ENCODE peak calls at places on chromosome 19, in ten cellular contexts. Y is mammary epithelial cell; Q is fibroblast of lung; D is HEK293T; T is activated gamma-delta T cell treated with Interleukin-2 at 50 U/mL for 16 hours; B is non-pigmented ciliary epithelial cell; P is BJ; M is stimulated activated CD8-positive, alpha-beta memory T cell treated with anti-CD3 and anti-CD28 coated beads, Interleukin-2, amount 100 ng/mL, for 1 hour; O is stomach; H is RPMI8226. A is an unnamed sample.

GRCh38 chr19:4389511-4390016 is 10.8 kb downstream of the SH3GL1 start:
- DNase-seq in Y (no peak), Q (no peak), D (no peak), T (no peak), B (no peak), P (no peak), M (no peak), O (no peak), H (no peak), A (no peak)

GRCh38 chr19:14112051-14112808 is 5.3 kb downstream of the PRKACA start:
- DNase-seq in Y (no peak), Q (no peak), D (no peak), T (no peak), B (no peak), P (no peak), M (no peak), O (no peak), H (no peak), A (no peak)

GRCh38 chr19:6751189-6751588 is 11.7 kb downstream of the TRIP10 start:
- DNase-seq in Y (no peak), Q (no peak), D (no peak), T (no peak), B (no peak), P (no peak), M (no peak), O (no peak), H (no peak), A (no peak)

GRCh38 chr19:39409886-39410619 is 2.4 kb upstream of the PLEKHG2 start:
- DNase-seq in Y (no peak), Q (peak; percentile 73), D (no peak), T (peak; percentile 63), B (no peak), P (no peak), M (peak; percentile 51), O (peak; percentile 76), H (peak; percentile 77), A (peak; percentile 95)

GRCh38 chr19:1408300-1409203 is 1.2 kb downstream of the DAZAP1 start:
- DNase-seq in Y (peak; percentile 51), Q (peak; percentile 56), D (no peak), T (peak; percentile 54), B (no peak), P (no peak), M (no peak), O (peak; percentile 51), H (peak; percentile 58), A (peak; percentile 77)

GRCh38 chr19:4139614-4140236 is 13.7 kb upstream of the CREB3L3 start:
- DNase-seq in Y (peak; percentile 54), Q (peak; percentile 13), D (peak; percentile 91), T (peak; percentile 89), B (no peak), P (no peak), M (peak; percentile 79), O (peak; percentile 91), H (peak; percentile 80), A (peak; percentile 82)

GRCh38 chr19:23145617-23146415 is 29.0 kb downstream of the ZNF730 start:
- DNase-seq in Y (no peak), Q (no peak), D (no peak), T (no peak), B (no peak), P (no peak), M (no peak), O (no peak), H (no peak), A (no peak)

GRCh38 chr19:51354742-51355148 is 11.4 kb downstream of the ETFB start:
- DNase-seq in Y (peak; percentile 26), Q (peak; percentile 56), D (no peak), T (no peak), B (no peak), P (no peak), M (no peak), O (no peak), H (no peak), A (no peak)

A was measured in sigmoid colon.